ENCODE peak calls at places on chromosome 20, in seven cellular contexts. L is AG09309, E is neural crest cell, D is fibroblast of villous mesenchyme, Y is GM12865, Z is omental fat pad, N is mucosa of descending colon. I is an unnamed sample.

GRCh38 chr20:856361-856775 is 22.9 kb downstream of the FAM110A start:
- DNase-seq in L (peak), Z (no peak), N (no peak), Y (no peak), E (no peak), D (peak), I (peak)

GRCh38 chr20:1933465-1933870 is 38.3 kb downstream of the SIRPA start:
- DNase-seq in D (peak), L (peak), Y (no peak), Z (peak), N (no peak), E (no peak), I (peak)

GRCh38 chr20:24364464-24364863 is 105.0 kb upstream of the SYNDIG1 start:
- DNase-seq in Z (no peak), E (no peak), L (no peak), N (no peak), D (no peak), Y (no peak), I (no peak)

GRCh38 chr20:49172413-49172812 is 15.7 kb downstream of the STAU1 start:
- DNase-seq in D (no peak), E (no peak), Y (peak), N (no peak), Z (no peak), L (no peak), I (no peak)

GRCh38 chr20:33301192-33301930 is 18.3 kb downstream of the BPIFB1 start:
- DNase-seq in L (no peak), N (no peak), D (no peak), Z (no peak), E (no peak), Y (peak), I (peak)

GRCh38 chr20:42378826-42379225 is 760.6 kb upstream of the CHD6 start:
- DNase-seq in Y (no peak), N (no peak), Z (no peak), D (no peak), L (no peak), E (no peak), I (no peak)

GRCh38 chr20:1674361-1674760 is 16.8 kb upstream of the SIRPG start:
- DNase-seq in L (no peak), Y (no peak), D (no peak), Z (no peak), E (no peak), N (no peak), I (no peak)

GRCh38 chr20:48393311-48393685 is 434.5 kb downstream of the PREX1 start:
- DNase-seq in Z (no peak), D (no peak), N (no peak), Y (no peak), L (no peak), E (no peak), I (no peak)

GRCh38 chr20:36572701-36573102 is 695 bp upstream of the TGIF2 start:
- DNase-seq in N (peak), E (peak), L (no peak), Y (peak), D (peak), Z (no peak), I (peak)

GRCh38 chr20:54065601-54066038 is 4.8 kb downstream of the BCAS1 start:
- DNase-seq in L (no peak), D (no peak), N (no peak), E (no peak), Z (no peak), Y (no peak), I (no peak)

GRCh38 chr20:44706371-44707258 is 8.6 kb upstream of the CCN5 start:
- DNase-seq in E (no peak), L (no peak), D (no peak), Y (no peak), Z (no peak), N (no peak), I (peak)

GRCh38 chr20:24465730-24466129 is 3.7 kb upstream of the SYNDIG1 start:
- DNase-seq in E (no peak), Z (no peak), D (no peak), L (peak), N (no peak), Y (no peak), I (peak)

GRCh38 chr20:32536861-32537656 is 48.1 kb downstream of the NOL4L start:
- DNase-seq in D (no peak), L (no peak), Y (peak), N (peak), E (no peak), Z (no peak), I (no peak)

GRCh38 chr20:16064991-16065707 is 508.1 kb downstream of the KIF16B start:
- DNase-seq in Z (no peak), Y (no peak), D (no peak), L (no peak), E (no peak), N (no peak), I (no peak)

GRCh38 chr20:59459586-59459985 is 144.8 kb upstream of the PHACTR3 start:
- DNase-seq in L (no peak), E (no peak), Z (no peak), D (no peak), Y (no peak), N (no peak), I (no peak)

GRCh38 chr20:24102749-24103148 is 114.2 kb upstream of the GGTLC1 start:
- DNase-seq in Z (no peak), Y (no peak), N (no peak), E (no peak), D (no peak), L (no peak), I (peak)

GRCh38 chr20:45823949-45824835 is 2.9 kb downstream of the TNNC2 start:
- DNase-seq in N (peak), Z (no peak), L (no peak), E (no peak), Y (peak), D (no peak), I (peak)

GRCh38 chr20:32984196-32984595 is 20.0 kb downstream of the SUN5 start:
- DNase-seq in D (no peak), Y (no peak), E (no peak), N (no peak), Z (no peak), L (no peak), I (no peak)

GRCh38 chr20:57292611-57293010 is 26.2 kb upstream of the BMP7 start:
- DNase-seq in D (no peak), Y (no peak), Z (no peak), L (no peak), E (no peak), N (no peak), I (no peak)
- TF ChIP-seq CTCF in D (no peak), Y (no peak), Z (no peak), L (no peak), E (no peak), N (no peak), I (no peak)

GRCh38 chr20:18904624-18905023 is 91.0 kb downstream of the SCP2D1 start:
- DNase-seq in N (no peak), E (no peak), Z (no peak), D (no peak), L (no peak), Y (peak), I (no peak)
- TF ChIP-seq CTCF in N (no peak), E (no peak), Z (no peak), D (no peak), L (peak), Y (peak), I (no peak)

DNA sequence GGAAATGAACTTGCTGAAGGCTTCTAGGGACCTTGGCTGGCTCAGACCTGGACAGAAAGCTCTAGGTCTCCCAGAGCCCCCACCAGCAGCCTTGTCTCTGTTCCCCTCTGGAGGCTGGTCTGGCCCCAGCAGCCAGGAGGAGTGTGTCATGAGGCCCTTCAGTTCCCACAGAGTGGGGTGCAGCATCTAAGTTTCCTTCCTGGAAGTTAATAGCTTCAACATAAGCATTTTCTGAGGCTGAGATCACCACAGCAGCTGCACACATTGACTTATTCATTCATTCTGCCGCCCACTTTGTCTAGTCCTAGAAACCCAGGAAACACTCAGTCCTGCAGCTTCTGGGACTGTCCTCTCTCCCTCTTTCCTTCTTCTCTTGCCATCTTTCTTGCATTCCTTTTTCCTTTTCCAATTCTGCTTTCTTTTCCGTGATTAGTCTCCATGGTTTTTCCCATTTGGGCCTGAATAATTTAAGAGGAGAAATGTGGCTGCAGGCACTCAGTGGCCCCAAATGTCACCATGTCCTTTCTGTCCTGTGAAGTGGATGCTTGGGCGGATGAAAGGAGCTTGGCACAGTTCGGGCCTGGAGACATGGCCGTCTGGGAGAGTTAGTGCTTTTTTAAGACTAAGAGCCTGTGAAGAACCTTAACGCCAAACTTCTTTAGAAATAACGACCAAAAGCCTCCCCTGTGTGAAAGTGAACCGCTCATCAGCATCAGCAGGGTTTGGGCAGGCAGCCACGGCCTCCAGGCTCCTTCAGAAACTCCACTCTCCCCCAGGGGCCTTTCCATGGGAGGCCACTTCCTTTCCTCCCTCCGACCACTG is 31.0 kb upstream of the PCMTD2 start:
- DNase-seq in Z (no peak), N (no peak), Y (no peak), L (peak), D (peak), E (no peak), I (peak)
- TF ChIP-seq CTCF in Z (no peak), N (no peak), Y (no peak), L (no peak), D (peak), E (no peak), I (peak)

DNA sequence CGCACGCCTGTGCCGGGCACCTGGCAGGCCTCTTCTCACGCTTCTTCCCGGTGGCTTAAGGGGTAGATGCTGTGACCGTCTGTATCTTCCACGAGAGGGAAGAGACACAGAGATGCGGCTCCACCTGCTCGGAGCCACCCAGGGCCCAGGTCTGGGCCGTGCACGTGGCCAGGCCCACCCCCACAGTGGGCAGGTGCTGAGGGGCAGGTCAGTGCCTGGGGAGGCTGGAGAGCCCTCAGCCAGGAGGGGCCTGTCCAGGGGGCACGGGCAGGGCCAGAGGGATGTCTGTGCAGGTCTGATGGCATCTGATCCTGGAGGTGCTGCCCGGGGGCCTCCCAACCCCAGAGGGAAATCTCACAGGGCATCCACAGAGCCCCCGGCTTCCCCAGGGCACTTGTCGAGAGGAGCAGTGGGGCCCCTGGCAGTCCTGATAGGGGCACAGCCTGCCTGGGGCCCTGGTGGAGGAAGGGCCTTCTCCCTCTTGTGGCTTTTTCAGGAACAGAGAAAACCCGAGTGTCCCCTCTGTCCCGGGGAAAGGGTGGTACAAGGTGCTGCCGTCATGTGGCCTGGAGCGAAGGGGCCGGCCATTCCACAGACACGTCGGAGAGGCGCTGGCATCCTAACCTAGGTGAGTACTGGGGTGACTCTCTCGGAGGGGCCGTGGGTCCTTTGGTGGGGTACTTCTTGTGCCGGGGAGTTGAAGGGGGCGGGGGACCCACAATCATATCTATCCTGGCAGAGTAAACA is 50.2 kb upstream of the CHRNA4 start:
- DNase-seq in N (no peak), Y (no peak), L (no peak), D (no peak), Z (no peak), E (no peak), I (no peak)
- TF ChIP-seq CTCF in N (no peak), Y (no peak), L (no peak), D (no peak), Z (no peak), E (no peak), I (no peak)

GRCh38 chr20:61535956-61536355 is 283.9 kb downstream of the CDH4 start:
- DNase-seq in N (no peak), Z (no peak), E (no peak), D (no peak), Y (no peak), L (no peak), I (no peak)
- TF ChIP-seq CTCF in N (no peak), Z (no peak), E (no peak), D (no peak), Y (no peak), L (no peak), I (no peak)

GRCh38 chr20:10648651-10649050 is 25.1 kb downstream of the JAG1 start:
- DNase-seq in Z (no peak), L (peak), E (no peak), N (no peak), Y (peak), D (peak), I (peak)

GRCh38 chr20:10646886-10647420 is 26.8 kb downstream of the JAG1 start:
- DNase-seq in D (no peak), Y (no peak), Z (no peak), E (no peak), N (no peak), L (no peak), I (no peak)

GRCh38 chr20:10646006-10646405 is 27.8 kb downstream of the JAG1 start:
- DNase-seq in N (no peak), L (no peak), D (no peak), Z (no peak), E (no peak), Y (no peak), I (no peak)

GRCh38 chr20:10647909-10648308 is 25.9 kb downstream of the JAG1 start:
- DNase-seq in Z (no peak), L (no peak), E (no peak), N (no peak), D (no peak), Y (no peak), I (no peak)

GRCh38 chr20:10647471-10647870 is 26.3 kb downstream of the JAG1 start:
- DNase-seq in D (no peak), E (no peak), Y (peak), N (no peak), Z (no peak), L (no peak), I (no peak)
- TF ChIP-seq CTCF in D (peak), E (peak), Y (peak), N (no peak), Z (no peak), L (peak), I (peak)

GRCh38 chr20:22248052-22248667 is 336.2 kb downstream of the FOXA2 start:
- DNase-seq in Z (no peak), N (no peak), D (no peak), E (peak), L (no peak), Y (peak), I (no peak)
- TF ChIP-seq CTCF in Z (no peak), N (no peak), D (peak), E (peak), L (peak), Y (peak), I (peak)

GRCh38 chr20:50509923-50510705 is at the start of gene PTPN1:
- DNase-seq in L (peak), D (peak), Y (peak), E (peak), N (peak), Z (peak), I (peak)

GRCh38 chr20:50508171-50508761 is 1.9 kb upstream of the PTPN1 start:
- DNase-seq in D (no peak), Y (no peak), N (no peak), Z (no peak), E (no peak), L (no peak), I (no peak)

GRCh38 chr20:50501970-50502745 is 8.0 kb upstream of the PTPN1 start:
- DNase-seq in Y (no peak), D (peak), E (no peak), L (no peak), Z (no peak), N (no peak), I (no peak)

GRCh38 chr20:50506270-50506579 is 4.0 kb upstream of the PTPN1 start:
- DNase-seq in L (no peak), D (no peak), Y (no peak), N (no peak), Z (no peak), E (no peak), I (no peak)

GRCh38 chr20:50504231-50504823 is 5.9 kb upstream of the PTPN1 start:
- DNase-seq in Z (no peak), Y (no peak), N (no peak), D (peak), E (no peak), L (no peak), I (peak)
- TF ChIP-seq CTCF in Z (no peak), Y (no peak), N (no peak), D (peak), E (no peak), L (no peak), I (no peak)

GRCh38 chr20:57117296-57117695 is 149.1 kb downstream of the BMP7 start:
- DNase-seq in E (no peak), D (no peak), L (no peak), Y (no peak), Z (no peak), N (no peak), I (no peak)

GRCh38 chr20:57112448-57112847 is 154.0 kb downstream of the BMP7 start:
- DNase-seq in Z (no peak), D (no peak), E (no peak), Y (no peak), N (no peak), L (no peak), I (no peak)

GRCh38 chr20:57118107-57118769 is 148.2 kb downstream of the BMP7 start:
- DNase-seq in E (no peak), Y (no peak), Z (no peak), D (no peak), N (no peak), L (no peak), I (no peak)

GRCh38 chr20:57111028-57111373 is 155.4 kb downstream of the BMP7 start:
- DNase-seq in Z (no peak), Y (no peak), D (no peak), N (no peak), L (no peak), E (no peak), I (no peak)

GRCh38 chr20:57114290-57115005 is 152.0 kb downstream of the BMP7 start:
- DNase-seq in L (no peak), Z (no peak), N (no peak), Y (no peak), E (no peak), D (no peak), I (no peak)
- TF ChIP-seq CTCF in L (no peak), Z (no peak), N (no peak), Y (no peak), E (no peak), D (no peak), I (no peak)

I was measured in cardiac fibroblast.